ENCODE peak calls at places on chromosomes 4 and X, in ten cellular contexts. One of them, this sample, is unnamed.

GRCh38 chr4:148692242-148692641 is 250.0 kb upstream of the NR3C2 start:
- DNase-seq in body of pancreas: no peak
- DNase-seq in prostate gland: peak
- DNase-seq in transverse colon: peak
- DNase-seq in lower leg skin: no peak
- DNase-seq in uterus: no peak
- DNase-seq in heart left ventricle: no peak
- DNase-seq in esophagus muscularis mucosa: no peak
- DNase-seq in suprapubic skin: no peak
- DNase-seq in NB4: no peak
- DNase-seq in this sample: no peak

GRCh38 chr4:85672116-85672515 is 197.2 kb downstream of the ARHGAP24 start:
- DNase-seq in body of pancreas: no peak
- DNase-seq in prostate gland: no peak
- DNase-seq in transverse colon: no peak
- DNase-seq in lower leg skin: no peak
- DNase-seq in uterus: no peak
- DNase-seq in heart left ventricle: no peak
- DNase-seq in esophagus muscularis mucosa: no peak
- DNase-seq in suprapubic skin: no peak
- DNase-seq in NB4: no peak
- DNase-seq in this sample: no peak

GRCh38 chrX:65647801-65648200 is 19.7 kb upstream of the MSN start:
- DNase-seq in body of pancreas: no peak
- DNase-seq in prostate gland: no peak
- DNase-seq in transverse colon: no peak
- DNase-seq in lower leg skin: no peak
- DNase-seq in uterus: no peak
- DNase-seq in heart left ventricle: no peak
- DNase-seq in esophagus muscularis mucosa: no peak
- DNase-seq in suprapubic skin: no peak
- DNase-seq in NB4: no peak
- DNase-seq in this sample: no peak

GRCh38 chr4:5206391-5206790 is 155.1 kb downstream of the STK32B start:
- DNase-seq in body of pancreas: no peak
- DNase-seq in prostate gland: no peak
- DNase-seq in transverse colon: no peak
- DNase-seq in lower leg skin: no peak
- DNase-seq in uterus: peak
- DNase-seq in heart left ventricle: no peak
- DNase-seq in esophagus muscularis mucosa: no peak
- DNase-seq in suprapubic skin: peak
- DNase-seq in NB4: peak
- DNase-seq in this sample: no peak

GRCh38 chrX:132092439-132093065 is 35.3 kb downstream of the FRMD7 start:
- DNase-seq in body of pancreas: peak
- DNase-seq in prostate gland: peak
- DNase-seq in transverse colon: peak
- DNase-seq in lower leg skin: no peak
- DNase-seq in uterus: peak
- DNase-seq in heart left ventricle: no peak
- DNase-seq in esophagus muscularis mucosa: no peak
- DNase-seq in suprapubic skin: no peak
- DNase-seq in NB4: peak
- DNase-seq in this sample: peak

GRCh38 chr4:42844422-42844821 is 48.1 kb upstream of the GRXCR1 start:
- DNase-seq in body of pancreas: no peak
- DNase-seq in prostate gland: no peak
- DNase-seq in transverse colon: no peak
- DNase-seq in lower leg skin: no peak
- DNase-seq in uterus: no peak
- DNase-seq in heart left ventricle: no peak
- DNase-seq in esophagus muscularis mucosa: no peak
- DNase-seq in suprapubic skin: no peak
- DNase-seq in NB4: no peak
- DNase-seq in this sample: no peak

GRCh38 chr4:185305979-185306442 is 89.7 kb downstream of the LRP2BP start:
- DNase-seq in body of pancreas: no peak
- DNase-seq in prostate gland: no peak
- DNase-seq in transverse colon: no peak
- DNase-seq in lower leg skin: no peak
- DNase-seq in uterus: no peak
- DNase-seq in heart left ventricle: no peak
- DNase-seq in esophagus muscularis mucosa: no peak
- DNase-seq in suprapubic skin: no peak
- DNase-seq in NB4: no peak
- DNase-seq in this sample: peak

GRCh38 chr4:90546114-90546513 is 418.9 kb downstream of the CCSER1 start:
- DNase-seq in body of pancreas: no peak
- DNase-seq in prostate gland: no peak
- DNase-seq in transverse colon: no peak
- DNase-seq in lower leg skin: no peak
- DNase-seq in uterus: no peak
- DNase-seq in heart left ventricle: no peak
- DNase-seq in esophagus muscularis mucosa: no peak
- DNase-seq in suprapubic skin: no peak
- DNase-seq in NB4: no peak
- DNase-seq in this sample: no peak

GRCh38 chr4:176563591-176563990 is 229.1 kb downstream of the VEGFC start:
- DNase-seq in body of pancreas: no peak
- DNase-seq in prostate gland: no peak
- DNase-seq in transverse colon: no peak
- DNase-seq in lower leg skin: no peak
- DNase-seq in uterus: no peak
- DNase-seq in heart left ventricle: no peak
- DNase-seq in esophagus muscularis mucosa: no peak
- DNase-seq in suprapubic skin: no peak
- DNase-seq in NB4: peak
- DNase-seq in this sample: no peak

GRCh38 chr4:102665527-102665926 is 95.2 kb downstream of the MANBA start:
- DNase-seq in body of pancreas: no peak
- DNase-seq in prostate gland: no peak
- DNase-seq in transverse colon: no peak
- DNase-seq in lower leg skin: no peak
- DNase-seq in uterus: no peak
- DNase-seq in heart left ventricle: no peak
- DNase-seq in esophagus muscularis mucosa: no peak
- DNase-seq in suprapubic skin: no peak
- DNase-seq in NB4: no peak
- DNase-seq in this sample: no peak

GRCh38 chrX:130539721-130540321 is 138.0 kb downstream of the RBMX2 start:
- DNase-seq in body of pancreas: peak
- DNase-seq in prostate gland: peak
- DNase-seq in transverse colon: peak
- DNase-seq in lower leg skin: peak
- DNase-seq in uterus: peak
- DNase-seq in heart left ventricle: no peak
- DNase-seq in esophagus muscularis mucosa: no peak
- DNase-seq in suprapubic skin: no peak
- DNase-seq in NB4: peak
- DNase-seq in this sample: peak

GRCh38 chr4:90127706-90128345 is 632 bp downstream of the CCSER1 start:
- DNase-seq in body of pancreas: peak
- DNase-seq in prostate gland: peak
- DNase-seq in transverse colon: no peak
- DNase-seq in lower leg skin: no peak
- DNase-seq in uterus: no peak
- DNase-seq in heart left ventricle: peak
- DNase-seq in esophagus muscularis mucosa: no peak
- DNase-seq in suprapubic skin: no peak
- DNase-seq in NB4: no peak
- DNase-seq in this sample: peak

GRCh38 chr4:76426272-76426671 is 5.3 kb upstream of the CCDC158 start:
- DNase-seq in body of pancreas: peak
- DNase-seq in prostate gland: no peak
- DNase-seq in transverse colon: no peak
- DNase-seq in lower leg skin: no peak
- DNase-seq in uterus: no peak
- DNase-seq in heart left ventricle: no peak
- DNase-seq in esophagus muscularis mucosa: no peak
- DNase-seq in suprapubic skin: no peak
- DNase-seq in NB4: no peak
- DNase-seq in this sample: no peak

GRCh38 chr4:174358823-174359222 is 75.1 kb downstream of the CEP44 start:
- DNase-seq in body of pancreas: no peak
- DNase-seq in prostate gland: no peak
- DNase-seq in transverse colon: no peak
- DNase-seq in lower leg skin: no peak
- DNase-seq in uterus: no peak
- DNase-seq in heart left ventricle: no peak
- DNase-seq in esophagus muscularis mucosa: no peak
- DNase-seq in suprapubic skin: no peak
- DNase-seq in NB4: peak
- DNase-seq in this sample: no peak

GRCh38 chr4:105139646-105140045 is 7.0 kb upstream of the TET2 start:
- DNase-seq in body of pancreas: no peak
- DNase-seq in prostate gland: no peak
- DNase-seq in transverse colon: no peak
- DNase-seq in lower leg skin: no peak
- DNase-seq in uterus: no peak
- DNase-seq in heart left ventricle: no peak
- DNase-seq in esophagus muscularis mucosa: no peak
- DNase-seq in suprapubic skin: no peak
- DNase-seq in NB4: no peak
- DNase-seq in this sample: no peak

GRCh38 chr4:1261107-1261928 is 12.4 kb upstream of the CTBP1 start:
- DNase-seq in body of pancreas: no peak
- DNase-seq in prostate gland: no peak
- DNase-seq in transverse colon: no peak
- DNase-seq in lower leg skin: peak
- DNase-seq in uterus: no peak
- DNase-seq in heart left ventricle: peak
- DNase-seq in esophagus muscularis mucosa: no peak
- DNase-seq in suprapubic skin: no peak
- DNase-seq in NB4: no peak
- DNase-seq in this sample: no peak

GRCh38 chr4:2570551-2571222 is 34.2 kb downstream of the FAM193A start:
- DNase-seq in body of pancreas: no peak
- DNase-seq in prostate gland: no peak
- DNase-seq in transverse colon: no peak
- DNase-seq in lower leg skin: no peak
- DNase-seq in uterus: peak
- DNase-seq in heart left ventricle: no peak
- DNase-seq in esophagus muscularis mucosa: no peak
- DNase-seq in suprapubic skin: no peak
- DNase-seq in NB4: peak
- DNase-seq in this sample: no peak

GRCh38 chr4:41757521-41758156 is 9.1 kb upstream of the PHOX2B start:
- DNase-seq in body of pancreas: no peak
- DNase-seq in prostate gland: no peak
- DNase-seq in transverse colon: no peak
- DNase-seq in lower leg skin: no peak
- DNase-seq in uterus: no peak
- DNase-seq in heart left ventricle: no peak
- DNase-seq in esophagus muscularis mucosa: peak
- DNase-seq in suprapubic skin: no peak
- DNase-seq in NB4: no peak
- DNase-seq in this sample: no peak

GRCh38 chrX:87900320-87900908 is 382.8 kb downstream of the KLHL4 start:
- DNase-seq in body of pancreas: no peak
- DNase-seq in prostate gland: no peak
- DNase-seq in transverse colon: no peak
- DNase-seq in lower leg skin: no peak
- DNase-seq in uterus: no peak
- DNase-seq in heart left ventricle: no peak
- DNase-seq in esophagus muscularis mucosa: no peak
- DNase-seq in suprapubic skin: no peak
- DNase-seq in NB4: peak
- DNase-seq in this sample: no peak

GRCh38 chr4:104615496-104615895 is 120.8 kb upstream of the CXXC4 start:
- DNase-seq in body of pancreas: no peak
- DNase-seq in prostate gland: no peak
- DNase-seq in transverse colon: no peak
- DNase-seq in lower leg skin: no peak
- DNase-seq in uterus: no peak
- DNase-seq in heart left ventricle: no peak
- DNase-seq in esophagus muscularis mucosa: no peak
- DNase-seq in suprapubic skin: no peak
- DNase-seq in NB4: no peak
- DNase-seq in this sample: no peak

GRCh38 chr4:124970011-124970410 is 257.5 kb upstream of the ANKRD50 start:
- DNase-seq in body of pancreas: no peak
- DNase-seq in prostate gland: no peak
- DNase-seq in transverse colon: no peak
- DNase-seq in lower leg skin: no peak
- DNase-seq in uterus: no peak
- DNase-seq in heart left ventricle: no peak
- DNase-seq in esophagus muscularis mucosa: no peak
- DNase-seq in suprapubic skin: no peak
- DNase-seq in NB4: no peak
- DNase-seq in this sample: no peak

GRCh38 chrX:54639346-54640102 is 109.5 kb downstream of the GNL3L start:
- DNase-seq in body of pancreas: peak
- DNase-seq in prostate gland: peak
- DNase-seq in transverse colon: peak
- DNase-seq in lower leg skin: peak
- DNase-seq in uterus: peak
- DNase-seq in heart left ventricle: peak
- DNase-seq in esophagus muscularis mucosa: peak
- DNase-seq in suprapubic skin: peak
- DNase-seq in NB4: peak
- DNase-seq in this sample: peak
- TF ChIP-seq POLR2A in body of pancreas: peak
- TF ChIP-seq POLR2A in prostate gland: peak
- TF ChIP-seq POLR2A in transverse colon: peak
- TF ChIP-seq POLR2A in lower leg skin: no peak
- TF ChIP-seq POLR2A in uterus: peak
- TF ChIP-seq POLR2A in heart left ventricle: peak
- TF ChIP-seq POLR2A in esophagus muscularis mucosa: no peak
- TF ChIP-seq POLR2A in suprapubic skin: peak
- TF ChIP-seq POLR2A in NB4: peak
- TF ChIP-seq POLR2A in this sample: no peak

GRCh38 chr4:77578145-77578544 is 27.5 kb upstream of the CXCL13 start:
- DNase-seq in body of pancreas: no peak
- DNase-seq in prostate gland: no peak
- DNase-seq in transverse colon: no peak
- DNase-seq in lower leg skin: no peak
- DNase-seq in uterus: no peak
- DNase-seq in heart left ventricle: no peak
- DNase-seq in esophagus muscularis mucosa: no peak
- DNase-seq in suprapubic skin: no peak
- DNase-seq in NB4: no peak
- DNase-seq in this sample: no peak
- TF ChIP-seq CTCF in body of pancreas: no peak
- TF ChIP-seq CTCF in prostate gland: no peak
- TF ChIP-seq CTCF in transverse colon: no peak
- TF ChIP-seq CTCF in lower leg skin: no peak
- TF ChIP-seq CTCF in uterus: no peak
- TF ChIP-seq CTCF in heart left ventricle: no peak
- TF ChIP-seq CTCF in esophagus muscularis mucosa: no peak
- TF ChIP-seq CTCF in suprapubic skin: no peak
- TF ChIP-seq CTCF in NB4: peak
- TF ChIP-seq CTCF in this sample: no peak

GRCh38 chr4:82886145-82886942 is 4.6 kb downstream of the SEC31A start:
- DNase-seq in body of pancreas: no peak
- DNase-seq in prostate gland: no peak
- DNase-seq in transverse colon: no peak
- DNase-seq in lower leg skin: no peak
- DNase-seq in uterus: no peak
- DNase-seq in heart left ventricle: no peak
- DNase-seq in esophagus muscularis mucosa: no peak
- DNase-seq in suprapubic skin: no peak
- DNase-seq in NB4: no peak
- DNase-seq in this sample: no peak
- TF ChIP-seq POLR2A in body of pancreas: no peak
- TF ChIP-seq POLR2A in prostate gland: no peak
- TF ChIP-seq POLR2A in transverse colon: no peak
- TF ChIP-seq POLR2A in lower leg skin: no peak
- TF ChIP-seq POLR2A in uterus: no peak
- TF ChIP-seq POLR2A in heart left ventricle: no peak
- TF ChIP-seq POLR2A in esophagus muscularis mucosa: no peak
- TF ChIP-seq POLR2A in suprapubic skin: no peak
- TF ChIP-seq POLR2A in NB4: no peak
- TF ChIP-seq POLR2A in this sample: no peak

GRCh38 chrX:129116651-129117050 is 406.6 kb downstream of the SMARCA1 start:
- DNase-seq in body of pancreas: no peak
- DNase-seq in prostate gland: no peak
- DNase-seq in transverse colon: no peak
- DNase-seq in lower leg skin: no peak
- DNase-seq in uterus: no peak
- DNase-seq in heart left ventricle: no peak
- DNase-seq in esophagus muscularis mucosa: no peak
- DNase-seq in suprapubic skin: no peak
- DNase-seq in NB4: no peak
- DNase-seq in this sample: no peak
- TF ChIP-seq CTCF in body of pancreas: no peak
- TF ChIP-seq CTCF in prostate gland: no peak
- TF ChIP-seq CTCF in transverse colon: no peak
- TF ChIP-seq CTCF in lower leg skin: no peak
- TF ChIP-seq CTCF in uterus: no peak
- TF ChIP-seq CTCF in heart left ventricle: no peak
- TF ChIP-seq CTCF in esophagus muscularis mucosa: no peak
- TF ChIP-seq CTCF in suprapubic skin: no peak
- TF ChIP-seq CTCF in NB4: no peak
- TF ChIP-seq CTCF in this sample: no peak

This sample was measured in thyroid gland.